ENCODE peak calls at places on chromosomes 13 and 19, in four cellular contexts. C is brain microvascular endothelial cell, M is lower leg skin, Z is IMR-90. E is an unnamed sample.

GRCh38 chr19:7360393-7360984 is 11.8 kb downstream of the ARHGEF18 start:
- DNase-seq in C (no peak), M (no peak), Z (peak), E (no peak)

GRCh38 chr19:40523322-40524047 is 53.2 kb upstream of the SHKBP1 start:
- DNase-seq in C (peak), M (no peak), Z (peak), E (no peak)

GRCh38 chr19:29328586-29328985 is 115.6 kb upstream of the UQCRFS1 start:
- DNase-seq in C (no peak), M (no peak), Z (no peak), E (no peak)

GRCh38 chr19:40778865-40779284 is 828 bp downstream of the RAB4B start:
- DNase-seq in C (no peak), M (no peak), Z (peak), E (no peak)

GRCh38 chr13:79830426-79830825 is 349.5 kb downstream of the NDFIP2 start:
- DNase-seq in C (no peak), M (no peak), Z (no peak), E (no peak)

GRCh38 chr19:41945135-41945766 is 13.9 kb downstream of the RABAC1 start:
- DNase-seq in C (no peak), M (no peak), Z (no peak), E (no peak)

GRCh38 chr13:20159646-20160345 is 1.1 kb downstream of the GJA3 start:
- DNase-seq in C (no peak), M (no peak), Z (peak), E (no peak)

GRCh38 chr13:26021956-26022355 is 29.9 kb downstream of the SHISA2 start:
- DNase-seq in C (no peak), M (no peak), Z (no peak), E (no peak)

GRCh38 chr13:111287201-111287600 is 33.2 kb upstream of the TEX29 start:
- DNase-seq in C (no peak), M (no peak), Z (no peak), E (no peak)

GRCh38 chr19:7983286-7983950 is 22.0 kb downstream of the ELAVL1 start:
- DNase-seq in C (no peak), M (no peak), Z (no peak), E (no peak)

GRCh38 chr13:95706356-95706755 is 29.4 kb downstream of the DNAJC3 start:
- DNase-seq in C (no peak), M (no peak), Z (no peak), E (no peak)

GRCh38 chr13:26053418-26053980 is 1.7 kb upstream of the SHISA2 start:
- DNase-seq in C (no peak), M (no peak), Z (no peak), E (no peak)

GRCh38 chr19:11422163-11423068 is 3.3 kb upstream of the RGL3 start:
- DNase-seq in C (peak), M (peak), Z (no peak), E (no peak)

GRCh38 chr13:53920916-53921315 is 892.3 kb downstream of the OLFM4 start:
- DNase-seq in C (no peak), M (peak), Z (no peak), E (no peak)

GRCh38 chr13:29111446-29111845 is 291.3 kb downstream of the MTUS2 start:
- DNase-seq in C (no peak), M (no peak), Z (no peak), E (no peak)

GRCh38 chr13:73989244-73989843 is 144.9 kb downstream of the KLF12 start:
- DNase-seq in C (no peak), M (no peak), Z (no peak), E (no peak)

GRCh38 chr13:105462981-105463380 is 1072.5 kb downstream of the EFNB2 start:
- DNase-seq in C (no peak), M (no peak), Z (peak), E (no peak)

GRCh38 chr13:97567510-97568243 is 133.7 kb downstream of the RAP2A start:
- DNase-seq in C (no peak), M (peak), Z (peak), E (no peak)

GRCh38 chr13:33624740-33625139 is 193.2 kb upstream of the RFC3 start:
- DNase-seq in C (no peak), M (no peak), Z (no peak), E (no peak)

GRCh38 chr13:43057653-43058317 is 34.4 kb downstream of the DNAJC15 start:
- DNase-seq in C (peak), M (no peak), Z (no peak), E (no peak)

GRCh38 chr13:51292000-51292550 is 47.4 kb upstream of the SERPINE3 start:
- DNase-seq in C (no peak), M (peak), Z (peak), E (peak)

GRCh38 chr13:44207476-44207875 is 166.1 kb upstream of the SERP2 start:
- DNase-seq in C (no peak), M (peak), Z (no peak), E (no peak)

GRCh38 chr19:18399008-18399407 is 1.6 kb upstream of the LRRC25 start:
- DNase-seq in C (no peak), M (no peak), Z (peak), E (no peak)

GRCh38 chr13:28953714-28954113 is 133.6 kb downstream of the MTUS2 start:
- DNase-seq in C (no peak), M (no peak), Z (no peak), E (no peak)

GRCh38 chr13:42728507-42729180 is 52.7 kb upstream of the FAM216B start:
- DNase-seq in C (peak), M (no peak), Z (no peak), E (no peak)

GRCh38 chr13:77136902-77137420 is 110.0 kb upstream of the FBXL3 start:
- DNase-seq in C (peak), M (no peak), Z (peak), E (peak)

GRCh38 chr19:8849232-8849631 is 17.1 kb downstream of the MBD3L1 start:
- DNase-seq in C (no peak), M (no peak), Z (no peak), E (no peak)

GRCh38 chr19:55391191-55391670 is 5.5 kb downstream of the RPL28 start:
- DNase-seq in C (no peak), M (no peak), Z (no peak), E (no peak)

GRCh38 chr19:17021793-17022590 is 4.6 kb downstream of the CPAMD8 start:
- DNase-seq in C (no peak), M (no peak), Z (peak), E (no peak)

DNA sequence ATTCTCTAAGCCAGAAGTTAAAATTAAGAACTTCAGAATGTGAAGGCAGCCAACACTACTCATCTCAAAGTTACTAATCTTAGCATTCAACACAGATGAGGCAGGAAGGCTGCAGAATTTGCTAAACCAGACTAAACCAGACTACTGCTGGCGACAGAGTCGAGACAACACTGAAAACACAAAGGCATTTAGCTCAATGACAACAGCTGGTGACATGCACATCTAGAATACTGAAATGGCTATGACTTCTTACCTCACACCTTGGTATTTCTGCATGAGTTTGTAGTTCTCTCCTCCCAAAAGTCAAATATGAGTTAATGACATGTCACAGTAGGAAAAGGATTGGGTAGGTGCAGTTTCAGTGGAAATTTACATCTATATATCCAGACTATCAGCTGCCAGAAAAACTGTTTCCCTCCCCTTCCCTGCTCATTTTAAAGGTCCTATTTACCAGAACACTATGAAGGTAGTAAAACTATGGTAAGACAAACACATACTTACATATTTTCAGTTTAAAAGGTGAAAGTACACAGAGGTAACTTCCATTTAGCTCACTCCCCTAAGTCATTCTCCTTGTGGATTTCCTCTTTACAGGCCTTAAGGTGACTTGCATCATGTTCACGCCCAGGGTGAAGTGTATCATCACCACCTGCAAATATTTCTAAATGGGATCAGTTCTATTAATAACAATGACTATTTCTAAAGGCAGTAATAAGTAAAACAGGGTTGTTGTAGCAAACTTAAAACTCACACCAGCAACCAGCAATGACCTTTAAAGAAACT is 21.4 kb downstream of the FOXO1 start:
- DNase-seq in C (peak), M (no peak), Z (no peak), E (no peak)
- H3K4me3 ChIP-seq in C (no peak), M (no peak), Z (no peak), E (no peak)

GRCh38 chr19:14475251-14476073 is at the start of gene PTGER1:
- DNase-seq in C (no peak), M (no peak), Z (peak), E (no peak)
- TF ChIP-seq CTCF in C (peak), M (no peak), Z (peak), E (peak)

GRCh38 chr19:4800591-4801081 is 9.1 kb downstream of the FEM1A start:
- DNase-seq in C (no peak), M (peak), Z (no peak), E (no peak)

GRCh38 chr19:4791183-4792018 is at the start of gene FEM1A:
- DNase-seq in C (peak), M (peak), Z (peak), E (peak)

GRCh38 chr19:4801085-4801619 is 9.6 kb downstream of the FEM1A start:
- DNase-seq in C (no peak), M (no peak), Z (no peak), E (no peak)

GRCh38 chr19:4794971-4795370 is 3.4 kb downstream of the FEM1A start:
- DNase-seq in C (no peak), M (no peak), Z (no peak), E (no peak)

GRCh38 chr19:4795400-4795799 is 3.9 kb downstream of the FEM1A start:
- DNase-seq in C (no peak), M (no peak), Z (peak), E (no peak)
- H3K4me3 ChIP-seq in C (no peak), M (no peak), Z (no peak), E (no peak)

GRCh38 chr19:35058370-35058769 is 16.8 kb downstream of the HPN start:
- DNase-seq in C (no peak), M (no peak), Z (no peak), E (no peak)

GRCh38 chr19:35053667-35054293 is 12.3 kb downstream of the HPN start:
- DNase-seq in C (no peak), M (no peak), Z (no peak), E (no peak)

GRCh38 chr19:35054626-35055025 is 13.1 kb downstream of the HPN start:
- DNase-seq in C (no peak), M (no peak), Z (no peak), E (no peak)

GRCh38 chr19:35056513-35057063 is 15.1 kb downstream of the HPN start:
- DNase-seq in C (no peak), M (no peak), Z (no peak), E (no peak)

GRCh38 chr19:35055715-35056179 is 14.2 kb downstream of the HPN start:
- DNase-seq in C (no peak), M (no peak), Z (no peak), E (no peak)
- TF ChIP-seq CTCF in C (peak), M (no peak), Z (no peak), E (no peak)

DNA sequence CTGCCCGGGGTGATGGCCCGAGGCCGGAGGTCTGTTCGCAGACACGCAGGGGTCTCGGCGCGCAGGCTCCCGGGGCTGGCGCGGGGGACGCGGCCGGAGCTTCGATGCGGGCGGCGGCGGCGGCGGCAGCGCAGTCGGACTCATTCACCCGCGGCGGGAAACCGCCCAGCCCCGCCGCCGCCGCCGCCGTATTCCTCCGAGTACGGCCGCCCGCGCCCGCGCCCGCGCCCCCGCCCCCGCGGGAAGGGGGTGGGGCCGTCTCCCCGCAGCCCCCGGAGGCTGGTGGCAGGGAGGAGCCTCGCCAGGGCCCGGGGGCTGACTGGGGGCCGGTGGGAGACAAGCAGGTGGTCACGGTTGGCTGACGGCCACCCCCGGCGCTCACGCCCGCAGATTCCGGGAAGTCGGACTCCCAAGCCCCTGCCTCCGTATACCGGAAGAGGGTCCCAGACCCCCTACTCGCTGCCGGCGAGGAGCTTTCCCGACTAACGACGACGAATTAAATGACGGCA is at the start of gene C2CD4C:
- DNase-seq in C (no peak), M (peak), Z (no peak), E (no peak)
- H3K4me3 ChIP-seq in C (no peak), M (peak), Z (peak), E (peak)

GRCh38 chr13:75558130-75558840 is 8.7 kb downstream of the UCHL3 start:
- DNase-seq in C (no peak), M (no peak), Z (no peak), E (no peak)
- TF ChIP-seq CTCF in C (no peak), M (no peak), Z (no peak), E (no peak)

DNA sequence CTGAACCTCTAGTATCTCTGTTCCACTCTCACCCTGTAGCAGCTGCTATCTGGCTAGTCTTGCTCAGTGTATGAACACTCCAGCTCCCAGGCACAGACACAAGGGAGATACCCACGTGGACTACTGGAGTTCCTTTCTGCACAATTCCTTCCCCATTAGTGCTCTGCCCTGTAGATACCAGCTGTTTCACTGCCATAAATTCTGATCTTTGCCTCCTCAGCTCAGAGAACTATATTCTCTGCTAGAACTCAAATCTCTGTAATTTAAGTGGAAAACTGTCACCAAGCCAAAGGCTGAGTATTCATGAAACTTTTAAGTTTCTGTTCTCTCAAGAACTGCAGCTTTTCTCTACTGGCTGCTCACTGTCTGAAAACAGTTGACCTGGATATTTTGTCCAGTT is 273.7 kb downstream of the DIAPH3 start:
- DNase-seq in C (no peak), M (no peak), Z (peak), E (no peak)
- H3K4me3 ChIP-seq in C (no peak), M (no peak), Z (no peak), E (no peak)

DNA sequence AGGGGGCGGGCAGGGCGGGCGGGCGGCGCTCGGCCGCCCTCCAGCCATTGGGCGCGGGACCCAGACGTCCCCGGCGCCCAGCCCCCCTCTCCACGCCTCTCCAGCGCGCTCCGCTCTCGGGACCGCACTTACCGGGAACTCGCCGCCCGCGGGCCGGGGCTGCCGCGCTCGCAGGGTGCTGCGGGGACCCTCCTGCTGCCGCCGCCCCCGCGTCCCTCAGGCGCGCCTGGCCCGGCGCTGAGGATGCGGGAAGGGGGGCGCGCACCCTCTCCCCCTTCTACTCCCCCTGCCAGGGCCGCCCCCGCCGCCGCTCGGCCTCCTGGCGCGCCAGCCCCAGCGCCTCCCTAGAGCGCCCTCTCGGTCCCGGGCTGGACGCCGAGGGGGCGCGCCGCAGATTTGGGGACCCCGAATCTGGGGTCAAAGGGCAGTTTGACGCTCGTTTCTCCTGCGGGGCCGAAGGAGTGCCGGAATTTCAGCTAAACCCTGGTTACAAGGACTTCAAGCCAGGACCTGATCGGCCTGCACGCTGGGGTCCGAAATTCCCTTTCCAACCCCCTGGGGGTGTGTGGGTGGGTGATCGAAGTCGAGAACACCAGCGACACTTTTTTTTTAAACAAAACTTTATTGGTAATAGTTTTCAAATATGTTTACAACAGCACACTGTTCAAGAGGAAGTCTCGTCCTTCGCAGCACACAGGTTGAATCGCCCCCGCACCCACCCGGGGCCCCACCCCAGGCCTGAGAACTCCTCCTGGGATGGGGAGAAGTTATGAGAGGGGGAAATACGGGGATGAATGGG is 734 bp upstream of the SAMD1 start:
- DNase-seq in C (peak), M (no peak), Z (peak), E (no peak)
- TF ChIP-seq CTCF in C (peak), M (no peak), Z (peak), E (peak)

DNA sequence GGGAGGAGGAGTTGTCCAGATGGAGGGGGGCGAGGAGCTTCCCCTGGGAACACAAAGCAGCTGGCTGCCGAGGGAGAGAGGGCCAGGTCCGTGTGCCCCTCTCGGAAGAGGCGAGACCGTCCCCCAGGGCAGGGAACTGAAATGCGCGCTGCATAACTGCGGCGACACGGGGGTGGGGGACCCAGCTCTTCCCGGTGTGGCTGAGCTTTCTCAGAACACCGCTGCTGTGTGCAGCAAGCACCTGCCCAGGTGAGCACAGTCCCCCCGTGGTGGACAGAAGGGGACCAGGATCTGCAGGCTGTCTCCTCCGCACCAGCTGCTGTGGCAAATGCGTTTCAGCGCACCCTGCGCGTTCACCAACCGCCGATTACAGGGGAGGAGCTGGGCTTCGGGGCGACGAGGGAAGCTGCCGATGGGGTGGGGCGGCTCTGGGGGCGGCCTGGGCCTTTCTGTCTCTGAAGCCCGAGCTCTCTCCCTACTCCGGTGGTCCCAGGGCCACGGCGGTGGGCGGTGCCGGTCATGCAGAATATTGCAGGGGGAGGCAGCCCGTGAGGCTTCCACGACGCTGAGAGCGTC is 54.6 kb upstream of the F7 start:
- DNase-seq in C (no peak), M (no peak), Z (no peak), E (no peak)
- H3K4me3 ChIP-seq in C (no peak), M (no peak), Z (no peak), E (no peak)

DNA sequence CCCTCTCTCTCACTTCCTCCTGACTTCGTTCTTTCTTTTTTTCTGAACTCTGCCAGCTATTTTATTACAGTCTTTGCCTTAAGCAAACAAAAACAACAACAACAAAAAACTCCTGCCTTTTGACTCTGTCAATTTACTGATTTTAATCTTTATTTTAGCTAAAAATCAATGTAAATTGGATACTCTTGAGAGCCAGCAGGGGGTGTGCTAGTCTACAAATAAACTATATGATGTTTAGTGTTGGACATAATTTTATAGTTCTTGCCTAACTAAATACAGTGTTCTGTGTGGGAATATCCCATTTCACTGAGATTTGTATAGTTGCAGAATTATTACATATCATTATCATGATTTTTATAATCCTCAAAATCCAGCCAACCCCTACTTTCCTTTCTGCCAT is 1199.9 kb upstream of the SPRY2 start:
- DNase-seq in C (no peak), M (no peak), Z (no peak), E (no peak)
- TF ChIP-seq CTCF in C (peak), M (no peak), Z (no peak), E (no peak)

E was measured in AG04450.